ENCODE peak calls at places on chromosomes 3 and 15, in nine cellular contexts. B, H, O, G, I, F, W, M and J are unnamed samples.
A peak's percentile ranks its signal among the peaks of the same experiment; 100 is the strongest.

GRCh38 chr15:75446146-75446545 is 5.3 kb downstream of the SIN3A start:
- DNase-seq in B (no peak), H (no peak), O (no peak), G (no peak), I (no peak), F (no peak), W (no peak), M (peak; percentile 34), J (no peak)

GRCh38 chr15:31523027-31523654 is 196.5 kb downstream of the KLF13 start:
- DNase-seq in B (no peak), H (no peak), O (no peak), G (no peak), I (no peak), F (peak; percentile 11), W (no peak), M (no peak), J (no peak)

GRCh38 chr3:158683216-158683975 is 10.9 kb upstream of the LXN start:
- DNase-seq in B (no peak), H (no peak), O (no peak), G (no peak), I (no peak), F (no peak), W (no peak), M (no peak), J (no peak)

GRCh38 chr3:41768363-41768762 is 193.5 kb downstream of the ULK4 start:
- DNase-seq in B (no peak), H (no peak), O (no peak), G (no peak), I (no peak), F (no peak), W (no peak), M (no peak), J (no peak)

GRCh38 chr15:58212909-58213526 is 74.8 kb downstream of the AQP9 start:
- DNase-seq in B (no peak), H (no peak), O (no peak), G (peak; percentile 52), I (no peak), F (no peak), W (peak; percentile 56), M (peak; percentile 5), J (no peak)

GRCh38 chr15:90686435-90687218 is 30.5 kb upstream of the BLM start:
- DNase-seq in B (no peak), H (no peak), O (no peak), G (peak; percentile 86), I (no peak), F (no peak), W (no peak), M (no peak), J (no peak)

GRCh38 chr3:31132132-31132769 is 237.8 kb upstream of the GADL1 start:
- DNase-seq in B (no peak), H (no peak), O (no peak), G (peak; percentile 54), I (no peak), F (no peak), W (peak; percentile 63), M (peak; percentile 54), J (peak; percentile 38)

GRCh38 chr3:194323785-194324735 is 27.1 kb downstream of the CPN2 start:
- DNase-seq in B (peak; percentile 91), H (peak; percentile 34), O (no peak), G (peak; percentile 25), I (peak; percentile 20), F (peak; percentile 30), W (no peak), M (no peak), J (no peak)

GRCh38 chr3:14319654-14320182 is 82.7 kb upstream of the SLC6A6 start:
- DNase-seq in B (no peak), H (no peak), O (no peak), G (peak; percentile 87), I (no peak), F (no peak), W (peak; percentile 76), M (peak; percentile 93), J (peak; percentile 22)

GRCh38 chr3:124926426-124927116 is 8.0 kb downstream of the MUC13 start:
- DNase-seq in B (no peak), H (no peak), O (no peak), G (peak; percentile 25), I (no peak), F (no peak), W (no peak), M (no peak), J (no peak)

GRCh38 chr15:80635953-80636352 is 59.2 kb upstream of the ABHD17C start:
- DNase-seq in B (no peak), H (no peak), O (no peak), G (no peak), I (no peak), F (no peak), W (no peak), M (no peak), J (no peak)

GRCh38 chr3:12198301-12198700 is 39.6 kb upstream of the TIMP4 start:
- DNase-seq in B (no peak), H (no peak), O (no peak), G (no peak), I (no peak), F (no peak), W (peak; percentile 13), M (no peak), J (peak; percentile 53)

GRCh38 chr15:34012461-34013028 is 26.5 kb downstream of the AVEN start:
- DNase-seq in B (no peak), H (no peak), O (no peak), G (no peak), I (no peak), F (no peak), W (no peak), M (no peak), J (no peak)

GRCh38 chr3:128698211-128699011 is 27.6 kb upstream of the RAB7A start:
- DNase-seq in B (peak; percentile 77), H (peak; percentile 59), O (peak; percentile 70), G (peak; percentile 79), I (peak; percentile 22), F (no peak), W (peak; percentile 23), M (no peak), J (no peak)

GRCh38 chr3:24622138-24622537 is 127.5 kb upstream of the THRB start:
- DNase-seq in B (no peak), H (no peak), O (no peak), G (no peak), I (no peak), F (no peak), W (no peak), M (no peak), J (no peak)

GRCh38 chr3:133841196-133841595 is 35.6 kb downstream of the SRPRB start:
- DNase-seq in B (no peak), H (no peak), O (no peak), G (no peak), I (no peak), F (no peak), W (no peak), M (no peak), J (no peak)

GRCh38 chr3:13537244-13537921 is 11.5 kb upstream of the FBLN2 start:
- DNase-seq in B (no peak), H (no peak), O (peak; percentile 42), G (no peak), I (no peak), F (no peak), W (no peak), M (no peak), J (no peak)

DNA sequence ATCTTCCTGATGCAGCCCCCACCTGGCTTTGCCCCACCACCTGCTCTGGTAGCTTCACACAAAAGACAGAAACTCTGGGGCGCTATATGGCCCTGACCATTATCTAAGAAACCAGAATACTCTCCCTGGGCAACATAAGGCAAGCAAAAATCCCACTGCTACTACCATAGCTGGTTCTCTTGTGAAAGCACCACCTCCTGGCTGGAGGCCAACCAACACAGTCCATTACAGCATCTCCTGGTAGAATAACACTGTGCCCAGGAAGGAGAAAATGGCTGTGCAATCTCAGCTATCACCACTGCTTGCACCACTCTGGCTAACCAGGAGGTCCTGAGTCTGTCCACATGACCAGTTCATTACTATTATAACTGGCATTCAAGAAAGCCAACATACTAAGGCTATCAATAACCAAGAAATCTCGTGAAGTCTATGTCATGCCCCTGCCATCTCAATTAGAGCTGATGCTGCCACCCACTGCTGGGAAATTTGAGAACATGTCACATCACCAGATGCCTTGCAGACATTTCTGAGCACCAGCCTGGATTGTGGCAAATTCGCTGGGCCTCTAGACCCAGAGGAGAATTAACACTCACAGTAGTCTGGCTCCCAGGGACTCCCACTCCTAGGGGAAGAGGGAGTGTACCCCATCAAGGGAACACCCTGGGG is 1114.8 kb downstream of the ROBO2 start:
- DNase-seq in B (no peak), H (no peak), O (no peak), G (no peak), I (no peak), F (no peak), W (no peak), M (no peak), J (no peak)
- TF ChIP-seq CTCF in B (no peak), H (no peak), O (no peak), G (no peak), I (no peak), F (no peak), W (no peak), M (no peak), J (no peak)

GRCh38 chr15:62344806-62345539 is 179.9 kb upstream of the C2CD4B start:
- DNase-seq in B (peak; percentile 65), H (peak; percentile 80), O (no peak), G (peak; percentile 34), I (peak; percentile 38), F (peak; percentile 40), W (peak; percentile 68), M (peak; percentile 83), J (peak; percentile 16)
- H3K4me3 ChIP-seq in B (no peak overlapping the region), H (no peak overlapping the region), O (no peak overlapping the region), G (no peak overlapping the region), I (no peak overlapping the region), F (peak overlapping the region; percentile 34), W (no peak overlapping the region), M (no peak overlapping the region), J (no peak overlapping the region)

DNA sequence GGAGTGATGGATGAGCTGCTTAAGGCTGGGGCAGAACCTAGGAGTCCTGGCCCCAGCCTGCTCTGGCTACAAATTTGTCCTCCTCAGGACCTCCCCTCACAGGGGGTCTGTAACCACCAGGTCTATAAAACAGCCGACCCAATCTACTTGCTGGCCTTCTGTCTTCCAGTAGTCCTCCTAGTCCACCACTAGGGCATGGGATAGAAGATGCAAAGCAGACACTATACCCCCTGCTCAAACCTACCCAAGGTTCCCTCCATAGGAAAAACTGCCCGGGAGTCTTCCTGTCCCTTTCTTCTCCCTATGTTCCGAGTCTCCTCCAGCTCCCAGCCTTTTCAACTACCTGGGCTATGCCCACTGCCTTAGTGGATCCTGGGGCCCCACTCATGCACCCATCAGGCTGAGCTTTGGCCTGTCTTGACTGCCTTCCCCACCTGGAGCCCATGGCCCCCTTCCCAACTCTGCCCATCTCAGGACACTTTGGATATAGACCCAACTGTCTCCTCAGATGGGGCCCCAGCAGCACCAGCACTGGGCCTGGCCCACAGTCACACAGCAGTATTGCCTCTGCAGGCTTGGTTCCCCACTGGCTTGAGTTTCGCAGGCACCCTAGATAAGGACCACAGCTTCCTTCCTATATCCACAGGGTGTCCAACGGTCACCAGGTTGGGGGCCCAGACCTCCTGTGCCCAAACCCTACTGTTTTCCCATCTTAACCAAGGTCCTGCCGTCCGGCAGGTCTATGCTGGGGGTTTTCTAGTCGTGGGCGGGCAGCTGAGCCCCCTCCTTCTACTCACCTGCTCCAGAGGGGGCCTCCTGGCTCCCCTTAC is 1.1 kb downstream of the HYAL3 start:
- DNase-seq in B (no peak), H (no peak), O (no peak), G (peak; percentile 71), I (no peak), F (no peak), W (no peak), M (no peak), J (no peak)
- TF ChIP-seq CTCF in B (no peak), H (no peak), O (no peak), G (peak; percentile 24), I (no peak), F (no peak), W (peak; percentile 11), M (no peak), J (peak; percentile 31)

GRCh38 chr3:55490194-55490913 is 3.2 kb upstream of the WNT5A start:
- DNase-seq in B (no peak), H (no peak), O (no peak), G (no peak), I (no peak), F (no peak), W (no peak), M (peak; percentile 11), J (no peak)
- H3K4me3 ChIP-seq in B (no peak overlapping the region), H (no peak overlapping the region), O (no peak overlapping the region), G (no peak overlapping the region), I (no peak overlapping the region), F (no peak overlapping the region), W (no peak overlapping the region), M (no peak overlapping the region), J (peak overlapping the region; percentile 83)